ENCODE peak calls at places on chromosomes 13 and 19, in ten cellular contexts. R, F, E, P, C, N, H, O, T and M are unnamed samples.

GRCh38 chr19:33426621-33427475 is 53.3 kb downstream of the CEBPG start:
- DNase-seq in E (no peak), T (no peak), O (no peak), H (no peak), F (no peak), P (no peak), R (no peak), N (no peak), C (no peak), M (peak; percentile 4)

GRCh38 chr13:34207334-34207733 is 389.4 kb downstream of the RFC3 start:
- DNase-seq in R (no peak), O (peak; percentile 92), T (peak; percentile 95), E (peak; percentile 77), F (peak; percentile 32), P (no peak), H (peak; percentile 91), C (no peak), N (peak; percentile 70), M (no peak)

GRCh38 chr13:37338721-37339120 is 233.3 kb upstream of the CSNK1A1L start:
- DNase-seq in F (no peak), T (peak; percentile 5), E (no peak), P (no peak), N (no peak), H (no peak), O (no peak), R (no peak), C (no peak), M (no peak)

GRCh38 chr13:91946498-91947070 is 548.2 kb downstream of the GPC5 start:
- DNase-seq in N (peak; percentile 54), O (peak; percentile 21), E (peak; percentile 8), F (peak; percentile 1), P (no peak), H (no peak), C (no peak), R (peak; percentile 26), T (peak; percentile 49), M (peak; percentile 15)

GRCh38 chr13:44296856-44297255 is 76.8 kb upstream of the SERP2 start:
- DNase-seq in N (no peak), T (no peak), H (no peak), O (no peak), R (no peak), F (no peak), P (no peak), C (no peak), E (no peak), M (no peak)

GRCh38 chr19:39351537-39352037 is 9.4 kb downstream of the SAMD4B start:
- DNase-seq in T (peak; percentile 8), H (peak; percentile 36), N (peak; percentile 31), E (peak; percentile 5), P (no peak), F (no peak), O (no peak), C (no peak), R (no peak), M (no peak)

GRCh38 chr19:16244091-16244490 is 46.4 kb downstream of the AP1M1 start:
- DNase-seq in H (peak; percentile 79), O (peak; percentile 43), T (peak; percentile 40), N (peak; percentile 74), C (no peak), E (no peak), F (no peak), R (no peak), P (no peak), M (no peak)

GRCh38 chr19:17486545-17486944 is 16.2 kb downstream of the SLC27A1 start:
- DNase-seq in T (no peak), H (no peak), E (no peak), O (no peak), F (no peak), N (no peak), R (no peak), P (no peak), C (no peak), M (no peak)

GRCh38 chr13:100139822-100140221 is 50.9 kb downstream of the PCCA start:
- DNase-seq in T (no peak), E (no peak), F (no peak), C (no peak), P (no peak), R (no peak), N (peak; percentile 41), H (peak; percentile 8), O (no peak), M (no peak)

DNA sequence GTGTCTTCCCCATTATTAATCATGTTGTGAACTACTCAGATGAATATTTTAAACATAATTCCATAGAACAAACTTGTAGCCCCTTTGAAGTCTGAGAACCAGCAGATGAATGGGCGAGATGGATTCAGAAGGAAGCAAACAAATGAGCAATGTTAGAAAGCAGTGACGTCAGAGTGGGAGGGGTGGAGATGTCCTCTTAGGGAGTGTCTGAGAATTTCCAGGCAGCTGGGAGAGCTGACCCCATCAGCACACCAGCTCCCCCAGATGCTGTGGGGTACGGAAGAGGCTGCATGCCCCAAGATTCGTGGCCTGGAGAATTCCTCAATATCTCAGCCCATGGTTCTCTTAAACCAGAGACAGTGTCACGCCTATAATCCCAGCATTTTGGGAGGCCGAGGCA is 68.6 kb downstream of the DPF1 start:
- DNase-seq in N (peak; percentile 46), O (peak; percentile 17), F (no peak), T (peak; percentile 31), E (no peak), H (no peak), R (no peak), P (no peak), C (no peak), M (no peak)
- H3K4me3 ChIP-seq in N (no peak overlapping the region), O (no peak overlapping the region), F (no peak overlapping the region), T (no peak overlapping the region), E (no peak overlapping the region), H (no peak overlapping the region), R (no peak overlapping the region), P (no peak overlapping the region), C (no peak overlapping the region), M (no peak overlapping the region)

GRCh38 chr13:79380943-79381445 is 25.1 kb downstream of the RBM26 start:
- DNase-seq in T (no peak), R (no peak), E (no peak), O (no peak), P (no peak), C (no peak), H (no peak), N (no peak), F (no peak), M (no peak)

GRCh38 chr13:79384022-79384610 is 21.9 kb downstream of the RBM26 start:
- DNase-seq in E (no peak), P (no peak), O (no peak), R (no peak), C (no peak), F (no peak), T (no peak), H (no peak), N (no peak), M (no peak)

GRCh38 chr13:79385694-79386093 is 20.4 kb downstream of the RBM26 start:
- DNase-seq in O (no peak), T (no peak), H (no peak), P (no peak), F (no peak), N (no peak), R (no peak), C (no peak), E (no peak), M (no peak)

GRCh38 chr13:79379274-79379673 is 26.8 kb downstream of the RBM26 start:
- DNase-seq in T (no peak), P (no peak), N (no peak), E (no peak), F (no peak), R (no peak), O (no peak), C (no peak), H (no peak), M (no peak)

GRCh38 chr13:79382545-79383275 is 23.3 kb downstream of the RBM26 start:
- DNase-seq in E (no peak), F (no peak), R (no peak), N (no peak), O (no peak), P (no peak), C (no peak), T (no peak), H (no peak), M (no peak)
- H3K4me3 ChIP-seq in E (no peak overlapping the region), F (no peak overlapping the region), R (no peak overlapping the region), N (no peak overlapping the region), O (no peak overlapping the region), P (no peak overlapping the region), C (no peak overlapping the region), T (no peak overlapping the region), H (no peak overlapping the region), M (no peak overlapping the region)

GRCh38 chr19:10292789-10293636 is 3.3 kb downstream of the ICAM5 start:
- DNase-seq in T (no peak), O (no peak), R (no peak), E (no peak), N (no peak), P (no peak), H (no peak), C (no peak), F (no peak), M (no peak)
- H3K4me3 ChIP-seq in T (peak overlapping the region; percentile 50), O (peak overlapping the region; percentile 28), R (peak overlapping the region; percentile 67), E (no peak overlapping the region), N (no peak overlapping the region), P (peak overlapping the region; percentile 47), H (peak overlapping the region; percentile 44), C (peak overlapping the region; percentile 51), F (no peak overlapping the region), M (no peak overlapping the region)

DNA sequence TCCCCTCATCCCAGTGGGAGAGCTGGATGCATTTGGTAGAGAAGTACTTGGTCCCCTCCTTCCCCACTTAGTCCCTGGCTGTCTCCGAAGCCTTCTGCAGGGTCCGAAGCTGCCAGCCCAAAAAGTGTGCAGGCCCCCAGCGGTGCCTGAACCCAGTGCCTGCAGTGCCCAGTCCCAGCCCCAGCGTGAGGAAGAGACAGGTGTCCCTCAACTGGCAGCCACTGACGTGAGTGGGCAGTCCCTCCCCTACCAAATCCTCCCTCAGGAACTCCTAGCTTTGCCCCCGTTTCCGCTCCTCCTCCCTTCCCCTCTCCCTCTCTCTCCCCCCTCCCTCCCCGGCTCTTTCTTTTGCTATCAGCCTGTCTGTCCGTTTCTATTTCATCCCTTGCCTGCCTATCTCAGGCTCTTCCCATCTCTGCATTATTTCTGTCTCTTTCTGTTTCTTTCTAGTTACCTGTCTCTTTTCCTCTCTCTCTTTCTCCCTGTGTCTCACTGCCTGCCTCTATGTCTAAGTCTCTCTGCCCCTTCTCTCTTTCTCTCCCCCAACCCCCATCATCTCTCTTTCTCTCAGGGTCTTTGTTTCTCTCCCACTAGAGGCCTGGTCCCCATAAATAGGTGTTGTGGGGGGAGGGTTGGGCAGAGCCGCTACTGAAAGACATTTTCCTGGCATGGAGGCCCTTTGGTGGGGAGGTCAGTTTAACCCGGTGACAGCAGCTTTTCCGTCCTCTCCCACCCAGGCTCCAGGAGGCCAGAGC is 1.7 kb upstream of the LTBP4 start:
- DNase-seq in C (no peak), N (peak; percentile 29), F (no peak), O (no peak), P (no peak), E (no peak), H (no peak), T (no peak), R (no peak), M (no peak)
- H3K4me3 ChIP-seq in C (peak overlapping the region; percentile 57), N (no peak overlapping the region), F (no peak overlapping the region), O (no peak overlapping the region), P (no peak overlapping the region), E (no peak overlapping the region), H (no peak overlapping the region), T (no peak overlapping the region), R (no peak overlapping the region), M (no peak overlapping the region)

GRCh38 chr19:28727835-28728159 is 485.2 kb downstream of the UQCRFS1 start:
- DNase-seq in E (no peak), N (no peak), C (no peak), H (no peak), R (no peak), P (no peak), T (no peak), O (no peak), F (no peak), M (no peak)
- H3K4me3 ChIP-seq in E (no peak overlapping the region), N (no peak overlapping the region), C (no peak overlapping the region), H (no peak overlapping the region), R (no peak overlapping the region), P (no peak overlapping the region), T (peak overlapping the region; percentile 38), O (peak overlapping the region; percentile 26), F (no peak overlapping the region), M (no peak overlapping the region)